ENCODE peak calls at places on chromosome 16, in five cellular contexts. K is CD8-positive, alpha-beta T cell; O is fibroblast of the aortic adventitia; F is mesendoderm; J is IMR-90. M is an unnamed sample.

GRCh38 chr16:81715358-81716196 is 63.5 kb upstream of the PLCG2 start:
- DNase-seq in O (no peak), K (peak), J (no peak), F (no peak), M (peak)

GRCh38 chr16:31504159-31504558 is 4.0 kb downstream of the RUSF1 start:
- DNase-seq in F (no peak), J (no peak), K (no peak), O (no peak), M (no peak)

GRCh38 chr16:55889518-55889917 is 14.3 kb upstream of the CES5A start:
- DNase-seq in J (no peak), F (no peak), K (no peak), O (no peak), M (no peak)

GRCh38 chr16:84072014-84072413 is 29.4 kb upstream of the SLC38A8 start:
- DNase-seq in K (no peak), F (no peak), O (peak), J (peak), M (no peak)

GRCh38 chr16:27389272-27389961 is 12.6 kb upstream of the IL21R start:
- DNase-seq in F (no peak), J (peak), O (no peak), K (no peak), M (peak)

GRCh38 chr16:13471036-13471435 is 448.9 kb upstream of the ERCC4 start:
- DNase-seq in F (peak), O (no peak), K (no peak), J (no peak), M (peak)

GRCh38 chr16:19994771-19995170 is 78.9 kb downstream of the GPR139 start:
- DNase-seq in J (no peak), K (no peak), F (no peak), O (no peak), M (no peak)

GRCh38 chr16:70749681-70750601 is 51.0 kb downstream of the VAC14 start:
- DNase-seq in F (no peak), K (no peak), O (no peak), J (no peak), M (no peak)

GRCh38 chr16:23508589-23509440 is 1.5 kb downstream of the GGA2 start:
- DNase-seq in K (no peak), J (no peak), F (peak), O (peak), M (no peak)

GRCh38 chr16:57664662-57665025 is 3.5 kb upstream of the ADGRG3 start:
- DNase-seq in K (no peak), F (no peak), J (no peak), O (no peak), M (no peak)

GRCh38 chr16:7614022-7614795 is 281.6 kb downstream of the RBFOX1 start:
- DNase-seq in K (no peak), O (no peak), J (no peak), F (no peak), M (no peak)

DNA sequence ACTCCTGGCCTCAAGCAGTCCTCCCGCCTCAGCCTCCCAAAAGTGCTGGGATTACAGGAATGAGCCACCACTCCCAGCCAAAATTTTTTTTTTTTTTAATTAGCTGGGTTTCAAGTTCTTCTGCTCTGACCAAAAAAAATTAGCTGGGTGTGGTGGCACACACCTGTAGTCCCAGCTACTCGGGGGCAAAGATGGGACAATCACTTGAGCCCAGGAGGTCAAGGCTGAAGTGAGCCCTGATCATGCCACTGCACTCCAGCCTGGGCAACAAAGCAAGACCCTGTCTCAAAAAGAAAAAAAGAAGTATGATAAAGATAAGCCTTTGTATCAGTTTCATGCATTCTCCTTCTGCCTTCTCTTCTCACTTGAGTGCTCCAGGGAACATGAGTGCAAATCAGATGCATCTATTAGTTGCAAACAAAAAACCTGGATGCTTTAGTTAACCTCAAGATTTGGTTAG is 1.9 kb downstream of the NQO1 start:
- DNase-seq in F (no peak), K (no peak), J (no peak), O (no peak), M (no peak)
- H3K4me3 ChIP-seq in F (no peak), K (no peak), J (no peak), O (peak), M (no peak)

DNA sequence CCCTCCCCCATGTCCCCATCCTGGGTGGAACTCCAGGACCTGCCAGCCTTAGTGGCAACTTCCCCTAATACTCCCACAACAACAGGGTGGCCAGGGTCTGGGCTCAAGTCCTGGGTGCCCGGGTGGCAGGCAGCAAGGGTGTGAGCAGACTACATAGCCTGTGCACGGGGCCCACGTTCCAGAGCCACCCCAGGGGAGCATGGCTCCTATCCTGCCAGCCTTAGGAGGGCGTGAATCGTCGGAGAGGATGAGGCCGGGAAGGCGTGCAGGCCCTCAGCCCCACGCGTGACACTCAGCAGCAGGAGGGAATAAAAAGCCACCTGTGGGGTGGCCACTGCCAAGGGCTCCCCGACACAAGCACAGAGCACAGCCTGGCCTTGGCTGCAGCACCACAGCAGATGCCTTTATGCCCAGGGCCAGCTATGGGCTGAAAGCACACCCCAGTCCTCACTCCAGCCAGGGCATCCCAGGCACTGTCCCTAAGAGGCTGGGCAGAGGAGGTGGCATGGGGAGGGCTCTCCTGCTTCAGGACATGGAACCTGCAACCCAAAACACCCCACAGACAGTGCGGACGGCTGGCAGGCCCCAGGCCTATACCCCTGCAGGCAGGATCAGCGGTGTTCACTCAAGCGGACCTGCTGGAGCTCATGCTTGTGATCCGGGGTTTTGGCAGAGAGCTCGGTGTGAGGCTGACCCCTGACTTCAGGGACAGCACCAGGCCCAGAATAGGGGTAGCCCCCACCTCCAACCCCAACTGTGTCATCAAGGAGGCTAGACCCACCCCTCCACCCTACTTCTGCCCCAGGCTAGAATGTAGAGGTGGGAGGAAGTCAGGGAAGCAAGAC is 2.7 kb downstream of the BCAR1 start:
- DNase-seq in F (no peak), K (no peak), O (no peak), J (no peak), M (no peak)
- H3K4me3 ChIP-seq in F (no peak), K (no peak), O (no peak), J (no peak), M (no peak)

DNA sequence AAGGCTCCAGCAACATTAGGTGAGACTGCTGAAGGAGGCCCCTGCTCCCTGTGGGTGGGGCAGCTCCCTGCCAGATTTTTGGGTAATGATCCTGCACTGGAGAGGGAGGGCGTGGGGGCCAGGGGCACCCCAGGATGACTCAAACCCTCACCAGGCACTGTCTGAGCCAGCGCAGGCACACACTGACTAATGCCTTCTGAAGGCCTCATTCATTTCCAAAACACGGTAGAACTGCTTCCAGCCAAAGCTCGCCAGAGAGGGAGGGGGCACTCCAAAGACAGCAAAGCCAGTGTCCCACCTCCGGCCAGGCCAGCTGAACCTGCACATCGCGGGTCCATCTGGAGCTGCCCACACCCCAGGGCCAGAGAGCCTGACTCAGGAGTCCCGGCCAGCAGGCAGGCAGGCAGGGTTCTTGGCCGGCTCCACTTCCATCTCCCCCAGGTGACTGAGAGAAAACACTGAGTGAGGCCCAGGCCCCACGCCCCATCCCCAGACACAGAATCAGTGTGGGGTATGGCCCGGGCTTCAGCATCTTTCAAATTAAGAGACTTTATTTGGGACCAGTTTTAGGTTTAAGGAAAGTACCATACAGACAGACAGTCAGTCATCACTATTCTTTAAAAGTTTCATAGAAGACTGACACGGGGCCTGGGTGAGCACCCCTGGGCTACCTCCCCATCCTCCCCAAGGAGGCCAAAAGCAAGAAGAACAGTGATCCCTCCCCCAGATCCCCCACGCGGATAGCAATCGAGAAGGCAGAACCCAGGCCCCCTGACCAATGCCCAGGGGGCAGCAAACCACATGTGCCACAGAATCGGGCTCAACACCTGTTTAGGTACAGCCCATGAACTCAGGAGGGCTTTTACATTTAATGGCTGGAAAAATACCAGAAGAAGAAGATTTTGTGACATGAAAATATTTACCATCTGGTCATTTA is 2.3 kb downstream of the PIEZO1 start:
- DNase-seq in O (peak), K (peak), J (peak), F (no peak), M (no peak)
- H3K4me3 ChIP-seq in O (peak), K (no peak), J (peak), F (no peak), M (peak)

DNA sequence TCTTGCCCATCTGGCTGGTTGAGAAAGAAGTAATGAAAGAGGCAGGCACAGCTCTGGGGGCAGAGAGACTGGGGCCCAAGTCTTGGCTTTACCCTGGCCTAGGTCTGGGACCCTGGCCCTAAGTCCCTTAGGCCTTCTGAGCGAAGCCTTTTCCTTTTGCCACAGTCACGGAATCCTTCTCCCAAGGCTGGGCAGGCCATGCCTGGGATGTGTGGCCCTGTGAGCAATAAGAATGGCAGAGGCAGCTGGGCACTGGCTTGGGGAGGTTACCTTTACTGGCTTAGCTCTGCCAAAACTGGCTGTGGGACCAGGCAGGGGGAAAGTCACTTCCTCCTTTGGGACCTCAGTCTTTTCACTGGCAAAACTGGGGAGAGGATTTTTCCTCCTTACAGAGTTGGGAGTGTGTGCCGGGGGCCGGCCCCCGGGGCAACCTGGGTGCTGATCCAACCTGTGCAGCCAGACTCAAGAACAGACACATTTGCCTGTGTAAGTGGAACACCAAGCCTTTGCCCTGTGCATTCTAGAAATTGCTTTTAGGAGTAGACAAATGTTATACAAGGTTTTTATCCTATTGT is 12.9 kb downstream of the FOXF1 start:
- DNase-seq in O (no peak), F (no peak), J (no peak), K (no peak), M (no peak)
- H3K4me3 ChIP-seq in O (no peak), F (no peak), J (no peak), K (no peak), M (no peak)

GRCh38 chr16:1141201-1141600 is 11.7 kb upstream of the CACNA1H start:
- DNase-seq in F (no peak), O (no peak), K (no peak), J (no peak), M (no peak)
- H3K4me3 ChIP-seq in F (no peak), O (no peak), K (no peak), J (no peak), M (no peak)

GRCh38 chr16:88798073-88798472 is 5.5 kb upstream of the CDT1 start:
- DNase-seq in K (no peak), O (no peak), F (no peak), J (no peak), M (no peak)

GRCh38 chr16:88798772-88799455 is 4.7 kb upstream of the CDT1 start:
- DNase-seq in J (no peak), O (no peak), K (no peak), F (no peak), M (no peak)

GRCh38 chr16:88800277-88800592 is 3.4 kb upstream of the CDT1 start:
- DNase-seq in F (no peak), O (no peak), J (no peak), K (no peak), M (no peak)

GRCh38 chr16:88796278-88796677 is 7.3 kb upstream of the CDT1 start:
- DNase-seq in K (no peak), F (no peak), J (no peak), O (no peak), M (no peak)

GRCh38 chr16:88799569-88800276 is 3.9 kb upstream of the CDT1 start:
- DNase-seq in J (no peak), K (peak), F (no peak), O (no peak), M (peak)
- H3K4me3 ChIP-seq in J (no peak), K (no peak), F (no peak), O (no peak), M (no peak)